ENCODE peak calls at places on chromosomes 16 and 17, in six cellular contexts. T, F, N, O, I and Y are unnamed samples.

GRCh38 chr17:42361781-42362186 is 26.5 kb downstream of the STAT3 start:
- DNase-seq in T (no peak), F (no peak), N (peak; percentile 69), O (no peak), I (peak; percentile 61), Y (no peak)

GRCh38 chr17:54976316-54976715 is 7.8 kb downstream of the STXBP4 start:
- DNase-seq in T (no peak), F (no peak), N (no peak), O (no peak), I (no peak), Y (no peak)

GRCh38 chr16:15583526-15583925 is 59.4 kb downstream of the MARF1 start:
- DNase-seq in T (no peak), F (no peak), N (no peak), O (no peak), I (no peak), Y (no peak)

GRCh38 chr17:55524440-55525220 is 13.4 kb upstream of the SMIM36 start:
- DNase-seq in T (no peak), F (no peak), N (no peak), O (no peak), I (no peak), Y (no peak)

GRCh38 chr16:19835989-19836421 is 48.6 kb downstream of the GPRC5B start:
- DNase-seq in T (peak; percentile 22), F (no peak), N (no peak), O (no peak), I (no peak), Y (no peak)

GRCh38 chr16:4463522-4464163 is 10.8 kb downstream of the NMRAL1 start:
- DNase-seq in T (no peak), F (peak; percentile 77), N (no peak), O (peak; percentile 75), I (no peak), Y (no peak)

GRCh38 chr16:72927199-72928088 is 120.5 kb downstream of the ZFHX3 start:
- DNase-seq in T (peak; percentile 78), F (peak; percentile 96), N (no peak), O (peak; percentile 80), I (no peak), Y (no peak)

GRCh38 chr17:11182430-11182829 is 58.6 kb upstream of the SHISA6 start:
- DNase-seq in T (no peak), F (no peak), N (no peak), O (no peak), I (peak; percentile 21), Y (no peak)

GRCh38 chr17:76480676-76481075 is 13.3 kb downstream of the AANAT start:
- DNase-seq in T (peak; percentile 22), F (no peak), N (peak; percentile 61), O (no peak), I (no peak), Y (no peak)

GRCh38 chr16:53518550-53519416 is 15.8 kb upstream of the AKTIP start:
- DNase-seq in T (peak; percentile 94), F (no peak), N (peak; percentile 93), O (no peak), I (peak; percentile 51), Y (no peak)

GRCh38 chr17:16446338-16446983 is 31.1 kb downstream of the TRPV2 start:
- DNase-seq in T (no peak), F (peak; percentile 34), N (no peak), O (peak; percentile 58), I (no peak), Y (no peak)

GRCh38 chr17:3043737-3044365 is 19.6 kb downstream of the OR1D5 start:
- DNase-seq in T (no peak), F (no peak), N (no peak), O (no peak), I (peak; percentile 51), Y (no peak)

GRCh38 chr16:71358464-71359031 is at the start of gene CALB2:
- DNase-seq in T (peak; percentile 70), F (peak; percentile 70), N (peak; percentile 80), O (no peak), I (peak; percentile 61), Y (peak; percentile 65)

GRCh38 chr17:65079489-65079900 is 23.0 kb upstream of the GNA13 start:
- DNase-seq in T (no peak), F (no peak), N (no peak), O (no peak), I (no peak), Y (no peak)

GRCh38 chr17:70172921-70173320 is 3.6 kb downstream of the KCNJ2 start:
- DNase-seq in T (peak; percentile 25), F (peak; percentile 25), N (no peak), O (no peak), I (no peak), Y (no peak)

GRCh38 chr16:47213761-47214440 is 70.2 kb upstream of the NETO2 start:
- DNase-seq in T (no peak), F (no peak), N (no peak), O (no peak), I (no peak), Y (no peak)

GRCh38 chr17:50817142-50817751 is 18.1 kb upstream of the WFIKKN2 start:
- DNase-seq in T (peak; percentile 46), F (peak; percentile 31), N (peak; percentile 69), O (no peak), I (peak; percentile 55), Y (peak; percentile 49)

GRCh38 chr17:8631554-8631877 is 991 bp upstream of the MYH10 start:
- DNase-seq in T (peak; percentile 30), F (no peak), N (no peak), O (no peak), I (no peak), Y (no peak)
- TF ChIP-seq CTCF in T (no peak), F (no peak), N (peak; percentile 0), O (no peak), I (no peak), Y (no peak)

DNA sequence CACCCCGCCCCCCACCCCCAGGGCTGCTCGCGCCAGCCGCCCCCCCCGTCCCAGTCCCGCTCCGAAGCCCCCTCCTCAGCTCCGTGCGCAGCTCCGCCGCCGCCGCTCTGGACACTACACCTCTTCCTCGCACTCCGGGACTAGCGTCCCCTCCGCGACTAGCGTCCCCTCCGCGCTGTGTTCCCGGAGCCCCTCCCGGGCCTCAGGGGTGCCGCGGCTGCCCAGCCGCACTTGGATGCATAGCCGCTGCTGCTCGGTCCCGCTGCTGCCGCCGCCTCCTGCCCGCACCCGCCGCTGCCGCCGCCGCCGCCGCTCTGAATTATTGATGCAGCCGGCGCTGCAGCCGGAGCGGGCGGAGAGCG is at the start of gene CBLN1:
- DNase-seq in T (no peak), F (no peak), N (no peak), O (no peak), I (no peak), Y (no peak)
- H3K4me1 ChIP-seq in T (peaks cover 13% of the 10 kb centered on the region), F (no peaks in the 10 kb centered on the region), N (no peaks in the 10 kb centered on the region), O (no peaks in the 10 kb centered on the region), I (peaks cover 10% of the 10 kb centered on the region), Y (peaks cover 60% of the 10 kb centered on the region)

GRCh38 chr16:50550035-50550434 is 1.8 kb downstream of the NKD1 start:
- DNase-seq in T (no peak), F (no peak), N (no peak), O (no peak), I (no peak), Y (no peak)

GRCh38 chr16:50548659-50549560 is 714 bp downstream of the NKD1 start:
- DNase-seq in T (peak; percentile 18), F (no peak), N (peak; percentile 52), O (no peak), I (peak; percentile 22), Y (no peak)

GRCh38 chr16:50547340-50547865 is 793 bp upstream of the NKD1 start:
- DNase-seq in T (peak; percentile 10), F (peak; percentile 4), N (peak; percentile 89), O (no peak), I (peak; percentile 57), Y (peak; percentile 19)

GRCh38 chr16:50549561-50549915 is 1.3 kb downstream of the NKD1 start:
- DNase-seq in T (no peak), F (no peak), N (no peak), O (no peak), I (no peak), Y (no peak)

DNA sequence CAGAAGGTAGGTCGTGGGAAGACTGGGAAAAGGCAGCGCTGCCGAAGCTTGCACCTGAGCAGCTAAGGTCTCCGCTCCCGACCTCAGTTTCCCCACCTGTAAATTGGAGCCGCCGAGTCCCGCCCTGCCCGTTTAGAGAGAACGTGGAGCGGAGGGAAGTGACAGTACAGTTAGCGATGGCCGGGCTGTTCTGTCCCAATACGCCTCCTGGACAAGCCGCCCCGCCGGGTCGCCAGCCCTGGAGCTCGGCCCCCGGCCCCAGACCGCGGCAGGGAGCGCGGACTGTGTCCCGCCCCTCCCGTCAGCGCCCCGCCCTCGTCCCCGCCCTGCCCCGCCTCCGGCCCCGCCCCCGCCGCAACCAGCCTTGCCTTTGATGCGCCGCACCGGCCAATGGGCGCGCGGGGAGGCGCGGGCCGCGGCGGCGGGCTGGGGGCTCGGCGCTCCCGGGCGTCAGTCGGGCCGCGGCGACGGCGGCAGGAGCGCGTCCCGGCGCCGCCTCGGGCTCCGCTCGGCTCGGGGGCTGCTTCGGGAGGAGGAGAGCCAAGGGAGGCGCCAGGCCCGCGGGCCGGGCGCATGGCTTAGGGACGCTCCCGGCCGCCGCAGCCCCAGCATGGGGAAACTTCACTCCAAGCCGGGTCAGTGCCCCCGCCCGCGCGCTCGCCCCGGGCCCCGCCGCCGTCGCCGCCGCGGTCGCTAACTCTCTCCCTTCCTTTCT is at the start of gene NKD1:
- DNase-seq in T (peak; percentile 55), F (peak; percentile 26), N (peak; percentile 82), O (no peak), I (peak; percentile 75), Y (peak; percentile 63)
- H3K4me3 ChIP-seq in T (peak within 1 kb of the TSS; percentile 68), F (peak within 1 kb of the TSS; percentile 59), N (peak within 1 kb of the TSS; percentile 89), O (peak within 1 kb of the TSS; percentile 76), I (peak within 1 kb of the TSS; percentile 70), Y (peak within 1 kb of the TSS; percentile 75)

GRCh38 chr16:80719573-80719972 is 84.8 kb downstream of the CDYL2 start:
- DNase-seq in T (no peak), F (no peak), N (peak; percentile 58), O (no peak), I (no peak), Y (no peak)

GRCh38 chr16:80720759-80721470 is 83.5 kb downstream of the CDYL2 start:
- DNase-seq in T (no peak), F (no peak), N (no peak), O (no peak), I (no peak), Y (no peak)

GRCh38 chr16:80725566-80726162 is 78.7 kb downstream of the CDYL2 start:
- DNase-seq in T (no peak), F (no peak), N (no peak), O (no peak), I (no peak), Y (no peak)

GRCh38 chr16:80723091-80723490 is 81.3 kb downstream of the CDYL2 start:
- DNase-seq in T (no peak), F (no peak), N (no peak), O (no peak), I (no peak), Y (no peak)

DNA sequence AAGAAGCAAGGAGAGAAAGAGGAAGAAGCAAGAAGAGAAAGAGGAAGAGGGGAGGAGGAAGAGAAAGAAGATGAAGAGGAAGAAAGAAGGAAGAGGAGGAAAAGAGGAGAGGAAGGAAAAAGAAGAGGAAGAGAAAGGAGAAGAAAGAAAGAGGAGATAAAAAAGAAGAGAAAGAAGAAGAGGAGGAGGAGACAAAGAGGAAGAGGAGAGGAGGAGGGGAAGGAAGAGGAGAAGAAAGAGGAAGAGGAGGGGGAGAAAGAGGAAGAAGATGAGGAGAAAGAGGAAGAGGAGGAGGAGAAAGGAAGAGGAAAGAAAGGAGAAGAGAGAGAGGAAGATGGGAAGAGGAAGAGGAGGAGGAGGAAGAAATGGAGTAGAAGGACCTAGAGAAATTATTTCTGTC is 80.4 kb downstream of the CDYL2 start:
- DNase-seq in T (no peak), F (no peak), N (no peak), O (no peak), I (no peak), Y (no peak)
- TF ChIP-seq CTCF in T (no peak), F (no peak), N (no peak), O (no peak), I (no peak), Y (no peak)